ENCODE peak calls at places on chromosomes 1 and 21, in four cellular contexts. One of them, this sample, is unnamed.

GRCh38 chr21:25911730-25912401 is 177.1 kb downstream of the GABPA start:
- DNase-seq in GM12878: no peak
- DNase-seq in K562: no peak
- DNase-seq in HepG2: no peak
- DNase-seq in this sample: no peak

GRCh38 chr1:236027096-236027495 is 37.8 kb downstream of the NID1 start:
- DNase-seq in GM12878: no peak
- DNase-seq in K562: no peak
- DNase-seq in HepG2: no peak
- DNase-seq in this sample: no peak

GRCh38 chr1:218034464-218034863 is 250.6 kb upstream of the RRP15 start:
- DNase-seq in GM12878: no peak
- DNase-seq in K562: no peak
- DNase-seq in HepG2: no peak
- DNase-seq in this sample: peak; percentile 41

GRCh38 chr1:1137256-1138045 is 21.6 kb upstream of the C1orf159 start:
- DNase-seq in GM12878: no peak
- DNase-seq in K562: peak; percentile 53
- DNase-seq in HepG2: no peak
- DNase-seq in this sample: no peak

GRCh38 chr1:9253706-9254105 is 19.1 kb downstream of the H6PD start:
- DNase-seq in GM12878: no peak
- DNase-seq in K562: no peak
- DNase-seq in HepG2: no peak
- DNase-seq in this sample: no peak

GRCh38 chr21:42622284-42622683 is 31.1 kb upstream of the PDE9A start:
- DNase-seq in GM12878: no peak
- DNase-seq in K562: no peak
- DNase-seq in HepG2: no peak
- DNase-seq in this sample: no peak

GRCh38 chr1:211548321-211549091 is 30.5 kb downstream of the SLC30A1 start:
- DNase-seq in GM12878: no peak
- DNase-seq in K562: peak; percentile 78
- DNase-seq in HepG2: no peak
- DNase-seq in this sample: peak; percentile 25

GRCh38 chr1:226274138-226274537 is 34.8 kb downstream of the LIN9 start:
- DNase-seq in GM12878: no peak
- DNase-seq in K562: no peak
- DNase-seq in HepG2: no peak
- DNase-seq in this sample: no peak

GRCh38 chr1:155171836-155172731 is 1.0 kb downstream of the KRTCAP2 start:
- DNase-seq in GM12878: no peak
- DNase-seq in K562: no peak
- DNase-seq in HepG2: no peak
- DNase-seq in this sample: no peak

GRCh38 chr21:35720065-35720810 is 340.1 kb downstream of the SETD4 start:
- DNase-seq in GM12878: no peak
- DNase-seq in K562: no peak
- DNase-seq in HepG2: no peak
- DNase-seq in this sample: no peak

GRCh38 chr1:192629602-192630001 is 6.3 kb upstream of the RGS13 start:
- DNase-seq in GM12878: no peak
- DNase-seq in K562: no peak
- DNase-seq in HepG2: no peak
- DNase-seq in this sample: no peak

GRCh38 chr1:66399888-66400529 is 133.9 kb upstream of the SGIP1 start:
- DNase-seq in GM12878: peak; percentile 78
- DNase-seq in K562: no peak
- DNase-seq in HepG2: no peak
- DNase-seq in this sample: no peak

GRCh38 chr21:45093064-45093532 is 18.7 kb downstream of the ADARB1 start:
- DNase-seq in GM12878: no peak
- DNase-seq in K562: no peak
- DNase-seq in HepG2: no peak
- DNase-seq in this sample: no peak

GRCh38 chr1:93079685-93080141 is 630 bp downstream of the MTF2 start:
- DNase-seq in GM12878: no peak
- DNase-seq in K562: peak; percentile 63
- DNase-seq in HepG2: no peak
- DNase-seq in this sample: peak; percentile 53

GRCh38 chr1:234963180-234963903 is 165.3 kb downstream of the TOMM20 start:
- DNase-seq in GM12878: peak; percentile 97
- DNase-seq in K562: peak; percentile 76
- DNase-seq in HepG2: peak; percentile 99
- DNase-seq in this sample: no peak

GRCh38 chr1:35565742-35566133 is 7.4 kb upstream of the TFAP2E start:
- DNase-seq in GM12878: no peak
- DNase-seq in K562: no peak
- DNase-seq in HepG2: no peak
- DNase-seq in this sample: no peak

GRCh38 chr21:34126269-34126668 is 52.9 kb downstream of the MRPS6 start:
- DNase-seq in GM12878: no peak
- DNase-seq in K562: no peak
- DNase-seq in HepG2: no peak
- DNase-seq in this sample: no peak

GRCh38 chr21:27094182-27094948 is 127.5 kb upstream of the ADAMTS5 start:
- DNase-seq in GM12878: no peak
- DNase-seq in K562: no peak
- DNase-seq in HepG2: no peak
- DNase-seq in this sample: no peak

GRCh38 chr1:119647228-119647733 is 785 bp downstream of the ZNF697 start:
- DNase-seq in GM12878: no peak
- DNase-seq in K562: peak; percentile 17
- DNase-seq in HepG2: no peak
- DNase-seq in this sample: no peak

GRCh38 chr21:31502537-31503143 is 156.9 kb upstream of the SOD1 start:
- DNase-seq in GM12878: no peak
- DNase-seq in K562: no peak
- DNase-seq in HepG2: no peak
- DNase-seq in this sample: no peak

GRCh38 chr1:8472668-8473067 is 154.8 kb downstream of the SLC45A1 start:
- DNase-seq in GM12878: no peak
- DNase-seq in K562: no peak
- DNase-seq in HepG2: no peak
- DNase-seq in this sample: no peak

GRCh38 chr1:57316291-57316690 is 107.6 kb downstream of the DAB1 start:
- DNase-seq in GM12878: no peak
- DNase-seq in K562: no peak
- DNase-seq in HepG2: no peak
- DNase-seq in this sample: no peak

GRCh38 chr1:1291611-1292441 is 11.6 kb downstream of the SCNN1D start:
- DNase-seq in GM12878: no peak
- DNase-seq in K562: peak; percentile 75
- DNase-seq in HepG2: peak; percentile 64
- DNase-seq in this sample: peak; percentile 85

GRCh38 chr1:14549897-14550635 is 48.4 kb upstream of the KAZN start:
- DNase-seq in GM12878: no peak
- DNase-seq in K562: no peak
- DNase-seq in HepG2: no peak
- DNase-seq in this sample: no peak

GRCh38 chr1:83996175-83996574 is 2.8 kb downstream of the TTLL7 start:
- DNase-seq in GM12878: no peak
- DNase-seq in K562: no peak
- DNase-seq in HepG2: no peak
- DNase-seq in this sample: no peak

GRCh38 chr1:89701746-89702241 is 68.9 kb downstream of the LRRC8C start:
- DNase-seq in GM12878: no peak
- DNase-seq in K562: peak; percentile 75
- DNase-seq in HepG2: no peak
- DNase-seq in this sample: no peak

GRCh38 chr1:90558126-90558525 is 159.0 kb downstream of the BARHL2 start:
- DNase-seq in GM12878: no peak
- DNase-seq in K562: peak; percentile 26
- DNase-seq in HepG2: no peak
- DNase-seq in this sample: no peak

GRCh38 chr1:30287976-30288375 is 435.4 kb downstream of the MATN1 start:
- DNase-seq in GM12878: no peak
- DNase-seq in K562: no peak
- DNase-seq in HepG2: no peak
- DNase-seq in this sample: no peak

GRCh38 chr1:41843378-41843777 is 75.3 kb downstream of the HIVEP3 start:
- DNase-seq in GM12878: no peak
- DNase-seq in K562: no peak
- DNase-seq in HepG2: no peak
- DNase-seq in this sample: no peak

GRCh38 chr1:94240822-94241221 is 3.4 kb upstream of the ARHGAP29 start:
- DNase-seq in GM12878: no peak
- DNase-seq in K562: no peak
- DNase-seq in HepG2: peak; percentile 65
- DNase-seq in this sample: no peak

DNA sequence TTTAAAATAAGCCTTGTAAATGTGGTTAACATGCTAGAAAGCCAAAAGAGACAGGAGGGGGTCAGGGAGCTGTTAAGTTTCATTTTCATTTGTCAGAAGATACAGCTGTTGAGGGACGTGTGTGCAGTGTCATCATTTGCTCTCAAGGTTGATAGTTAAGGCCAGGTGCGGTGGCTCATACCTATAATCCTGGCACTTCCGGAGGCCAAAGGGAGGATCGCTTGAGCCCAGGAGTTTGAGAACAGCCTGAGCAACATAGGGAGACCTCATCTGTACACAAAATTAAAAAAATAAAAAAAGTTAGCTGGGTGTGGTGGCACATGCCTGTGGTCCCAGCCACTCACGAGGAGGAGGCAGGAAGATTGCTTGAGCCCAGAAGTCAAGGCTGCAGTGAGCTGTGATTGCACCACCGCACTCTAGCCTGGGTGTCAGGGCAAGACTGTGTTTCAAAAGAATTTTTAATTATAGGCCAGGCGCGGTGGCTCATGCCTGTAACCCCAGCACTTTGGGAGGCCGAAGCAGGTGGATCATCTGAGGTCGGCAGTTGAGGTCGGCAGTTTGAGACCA is 22.7 kb downstream of the ZBTB8OS start:
- DNase-seq in GM12878: peak; percentile 69
- DNase-seq in K562: no peak
- DNase-seq in HepG2: no peak
- DNase-seq in this sample: no peak
- TF ChIP-seq ESRRA in GM12878: no peak
- TF ChIP-seq ESRRA in K562: no peak
- TF ChIP-seq ESRRA in HepG2: no peak
- TF ChIP-seq ESRRA in this sample: no peak

GRCh38 chr1:116929961-116930592 is 20.4 kb downstream of the PTGFRN start:
- DNase-seq in GM12878: no peak
- DNase-seq in K562: no peak
- DNase-seq in HepG2: no peak
- DNase-seq in this sample: no peak

GRCh38 chr1:116931016-116931918 is 21.6 kb downstream of the PTGFRN start:
- DNase-seq in GM12878: no peak
- DNase-seq in K562: peak; percentile 37
- DNase-seq in HepG2: no peak
- DNase-seq in this sample: no peak

GRCh38 chr1:116933586-116934515 is 24.1 kb downstream of the PTGFRN start:
- DNase-seq in GM12878: no peak
- DNase-seq in K562: no peak
- DNase-seq in HepG2: no peak
- DNase-seq in this sample: no peak

DNA sequence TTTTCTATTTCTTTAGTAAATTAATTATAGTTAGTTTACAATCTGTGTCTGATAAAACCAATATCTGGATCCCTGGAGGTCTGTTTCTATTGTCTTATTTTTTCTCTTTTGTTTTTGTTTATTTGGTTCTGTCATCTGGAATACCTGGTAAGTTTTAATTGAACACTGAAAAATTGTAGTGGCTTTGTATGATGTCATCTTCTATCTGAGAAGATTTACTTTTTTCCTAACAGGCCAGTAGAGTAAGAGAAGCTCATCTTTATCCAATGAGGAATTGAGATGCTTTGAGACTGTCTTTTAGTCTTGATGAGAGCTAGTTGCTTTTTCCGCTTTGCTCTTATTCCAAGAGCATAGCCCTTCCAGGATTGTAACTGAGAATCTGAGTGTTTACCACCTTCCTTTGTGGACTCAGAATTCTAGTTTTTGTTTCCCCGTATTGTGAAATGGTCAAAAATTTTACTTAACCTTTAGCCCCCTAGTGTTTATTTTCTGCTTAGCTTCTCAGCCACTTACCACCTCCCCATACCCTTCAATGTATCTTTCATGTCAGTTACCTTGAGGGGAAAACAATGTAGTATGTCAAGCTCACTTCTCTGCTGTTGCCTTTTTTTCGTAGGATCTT is 25.0 kb downstream of the PTGFRN start:
- DNase-seq in GM12878: no peak
- DNase-seq in K562: peak; percentile 49
- DNase-seq in HepG2: peak; percentile 58
- DNase-seq in this sample: no peak
- TF ChIP-seq USF2 in GM12878: no peak
- TF ChIP-seq USF2 in K562: no peak
- TF ChIP-seq USF2 in HepG2: no peak
- TF ChIP-seq USF2 in this sample: no peak

DNA sequence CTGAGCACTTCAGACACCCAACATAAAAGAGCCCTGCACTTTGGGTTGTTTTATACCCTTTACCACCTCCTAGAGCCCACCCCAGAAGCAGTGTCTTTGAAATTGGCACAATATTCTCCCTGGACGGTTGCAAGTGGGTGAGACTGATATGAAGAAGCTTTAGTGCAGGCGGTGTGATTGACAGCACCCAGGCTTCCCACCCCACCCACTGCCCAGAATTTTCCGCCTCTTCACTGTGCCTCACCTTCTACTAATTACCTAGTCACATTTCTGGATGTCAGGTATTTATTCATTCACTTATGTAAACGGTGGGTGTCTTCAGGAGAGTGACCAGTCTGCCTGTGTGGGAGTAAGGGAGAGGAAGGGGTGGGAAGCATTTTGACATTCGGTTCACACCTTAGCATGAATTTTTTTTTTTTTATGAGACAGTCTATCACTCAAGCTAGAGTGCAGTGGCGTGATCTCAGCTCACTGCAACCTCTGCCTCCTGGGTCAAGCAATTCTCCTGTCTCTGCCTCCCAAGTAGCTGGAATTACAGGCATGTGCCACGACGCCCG is 1.7 kb upstream of the FAM89A start:
- DNase-seq in GM12878: no peak
- DNase-seq in K562: peak; percentile 28
- DNase-seq in HepG2: no peak
- DNase-seq in this sample: no peak
- TF ChIP-seq CREM in GM12878: no peak
- TF ChIP-seq CREM in K562: no peak
- TF ChIP-seq CREM in HepG2: no peak
- TF ChIP-seq CREM in this sample: no peak

DNA sequence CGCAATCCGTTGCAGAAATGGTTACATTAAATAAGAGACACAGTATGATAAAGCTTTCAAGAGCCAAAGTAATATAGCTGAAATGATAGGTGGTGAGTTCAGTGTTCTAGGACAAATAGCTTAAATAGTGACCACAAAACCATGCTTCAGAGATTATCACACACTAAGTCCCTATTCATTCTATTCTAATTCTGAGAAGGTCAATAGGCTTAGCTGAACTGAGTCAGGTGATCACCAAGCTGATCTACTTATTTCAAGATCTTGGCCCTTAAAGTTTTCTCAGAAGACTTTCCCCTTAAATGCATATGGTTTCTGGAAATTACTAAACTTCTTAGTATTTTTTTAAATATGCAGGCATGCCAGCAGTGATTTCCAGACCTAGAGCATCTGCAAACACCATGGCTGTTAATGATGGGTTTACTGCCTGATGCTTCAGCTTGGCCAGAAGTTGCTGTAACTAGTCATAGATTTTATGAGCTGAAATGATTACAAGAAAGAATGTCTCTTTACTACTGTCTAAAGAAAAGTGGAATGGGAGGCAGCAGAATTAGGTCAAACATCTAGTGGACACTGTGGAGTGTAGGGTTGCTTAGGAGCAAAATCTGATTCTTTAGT is 242.9 kb downstream of the ST6GALNAC3 start:
- DNase-seq in GM12878: no peak
- DNase-seq in K562: no peak
- DNase-seq in HepG2: no peak
- DNase-seq in this sample: no peak
- TF ChIP-seq ESRRA in GM12878: no peak
- TF ChIP-seq ESRRA in K562: no peak
- TF ChIP-seq ESRRA in HepG2: no peak
- TF ChIP-seq ESRRA in this sample: no peak